ENCODE peak calls at places on chromosomes 4 and X, in six cellular contexts. One of them, this sample, is unnamed. For H3K4me1 and H3K9me3, the result is how much of the 10 kb centered on the place peaks cover.

GRCh38 chr4:30620711-30621110 is 99.5 kb upstream of the PCDH7 start:
- ATAC-seq in right lobe of liver: no peak
- ATAC-seq in lower lobe of right lung: no peak
- ATAC-seq in PC-3: no peak
- ATAC-seq in right cardiac atrium: no peak
- ATAC-seq in thoracic aorta: no peak
- ATAC-seq in this sample: no peak

GRCh38 chr4:15149842-15150592 is 147.7 kb downstream of the CPEB2 start:
- ATAC-seq in right lobe of liver: peak
- ATAC-seq in lower lobe of right lung: peak
- ATAC-seq in PC-3: peak
- ATAC-seq in right cardiac atrium: peak
- ATAC-seq in thoracic aorta: peak
- ATAC-seq in this sample: peak

GRCh38 chr4:64533637-64534036 is 124.4 kb upstream of the TECRL start:
- ATAC-seq in right lobe of liver: no peak
- ATAC-seq in lower lobe of right lung: no peak
- ATAC-seq in PC-3: no peak
- ATAC-seq in right cardiac atrium: no peak
- ATAC-seq in thoracic aorta: no peak
- ATAC-seq in this sample: no peak

GRCh38 chrX:16870861-16871584 is 861 bp upstream of the RBBP7 start:
- ATAC-seq in right lobe of liver: peak
- ATAC-seq in lower lobe of right lung: peak
- ATAC-seq in PC-3: peak
- ATAC-seq in right cardiac atrium: peak
- ATAC-seq in thoracic aorta: no peak
- ATAC-seq in this sample: no peak

GRCh38 chrX:120560842-120561633 is at the start of gene CUL4B:
- ATAC-seq in right lobe of liver: peak
- ATAC-seq in lower lobe of right lung: peak
- ATAC-seq in PC-3: peak
- ATAC-seq in right cardiac atrium: peak
- ATAC-seq in thoracic aorta: peak
- ATAC-seq in this sample: peak

GRCh38 chr4:53552711-53553110 is 38.6 kb downstream of the LNX1 start:
- ATAC-seq in right lobe of liver: no peak
- ATAC-seq in lower lobe of right lung: no peak
- ATAC-seq in PC-3: no peak
- ATAC-seq in right cardiac atrium: no peak
- ATAC-seq in thoracic aorta: no peak
- ATAC-seq in this sample: no peak

GRCh38 chr4:109729155-109729562 is 711 bp downstream of the PLA2G12A start:
- ATAC-seq in right lobe of liver: no peak
- ATAC-seq in lower lobe of right lung: peak
- ATAC-seq in PC-3: peak
- ATAC-seq in right cardiac atrium: peak
- ATAC-seq in thoracic aorta: peak
- ATAC-seq in this sample: peak

GRCh38 chr4:23333556-23333945 is 556.3 kb downstream of the PPARGC1A start:
- ATAC-seq in right lobe of liver: no peak
- ATAC-seq in lower lobe of right lung: peak
- ATAC-seq in PC-3: no peak
- ATAC-seq in right cardiac atrium: peak
- ATAC-seq in thoracic aorta: no peak
- ATAC-seq in this sample: no peak

GRCh38 chr4:26127001-26127400 is 193.8 kb upstream of the RBPJ start:
- ATAC-seq in right lobe of liver: peak
- ATAC-seq in lower lobe of right lung: no peak
- ATAC-seq in PC-3: no peak
- ATAC-seq in right cardiac atrium: no peak
- ATAC-seq in thoracic aorta: no peak
- ATAC-seq in this sample: no peak

GRCh38 chrX:45622042-45622423 is 421.4 kb upstream of the DIPK2B start:
- ATAC-seq in right lobe of liver: no peak
- ATAC-seq in lower lobe of right lung: no peak
- ATAC-seq in PC-3: no peak
- ATAC-seq in right cardiac atrium: no peak
- ATAC-seq in thoracic aorta: no peak
- ATAC-seq in this sample: no peak

GRCh38 chr4:102832105-102832504 is 4.8 kb upstream of the UBE2D3 start:
- ATAC-seq in right lobe of liver: no peak
- ATAC-seq in lower lobe of right lung: no peak
- ATAC-seq in PC-3: no peak
- ATAC-seq in right cardiac atrium: no peak
- ATAC-seq in thoracic aorta: no peak
- ATAC-seq in this sample: no peak

GRCh38 chr4:21765810-21766407 is 182.7 kb downstream of the KCNIP4 start:
- ATAC-seq in right lobe of liver: peak
- ATAC-seq in lower lobe of right lung: peak
- ATAC-seq in PC-3: peak
- ATAC-seq in right cardiac atrium: peak
- ATAC-seq in thoracic aorta: no peak
- ATAC-seq in this sample: no peak

GRCh38 chr4:98662619-98663225 is 4.3 kb upstream of the TSPAN5 start:
- ATAC-seq in right lobe of liver: no peak
- ATAC-seq in lower lobe of right lung: no peak
- ATAC-seq in PC-3: no peak
- ATAC-seq in right cardiac atrium: no peak
- ATAC-seq in thoracic aorta: no peak
- ATAC-seq in this sample: no peak

GRCh38 chr4:38669233-38669632 is 5.2 kb downstream of the KLF3 start:
- ATAC-seq in right lobe of liver: no peak
- ATAC-seq in lower lobe of right lung: no peak
- ATAC-seq in PC-3: no peak
- ATAC-seq in right cardiac atrium: no peak
- ATAC-seq in thoracic aorta: no peak
- ATAC-seq in this sample: no peak
- H3K4me1 ChIP-seq in right lobe of liver: under half
- H3K4me1 ChIP-seq in lower lobe of right lung: half or more
- H3K4me1 ChIP-seq in PC-3: half or more
- H3K4me1 ChIP-seq in right cardiac atrium: under half
- H3K4me1 ChIP-seq in thoracic aorta: half or more
- H3K4me1 ChIP-seq in this sample: half or more

GRCh38 chr4:52160859-52161258 is 109.8 kb downstream of the SPATA18 start:
- ATAC-seq in right lobe of liver: no peak
- ATAC-seq in lower lobe of right lung: no peak
- ATAC-seq in PC-3: no peak
- ATAC-seq in right cardiac atrium: no peak
- ATAC-seq in thoracic aorta: no peak
- ATAC-seq in this sample: no peak
- H3K9me3 ChIP-seq in right lobe of liver: under half
- H3K9me3 ChIP-seq in lower lobe of right lung: under half
- H3K9me3 ChIP-seq in PC-3: under half
- H3K9me3 ChIP-seq in right cardiac atrium: under half
- H3K9me3 ChIP-seq in thoracic aorta: under half
- H3K9me3 ChIP-seq in this sample: under half

DNA sequence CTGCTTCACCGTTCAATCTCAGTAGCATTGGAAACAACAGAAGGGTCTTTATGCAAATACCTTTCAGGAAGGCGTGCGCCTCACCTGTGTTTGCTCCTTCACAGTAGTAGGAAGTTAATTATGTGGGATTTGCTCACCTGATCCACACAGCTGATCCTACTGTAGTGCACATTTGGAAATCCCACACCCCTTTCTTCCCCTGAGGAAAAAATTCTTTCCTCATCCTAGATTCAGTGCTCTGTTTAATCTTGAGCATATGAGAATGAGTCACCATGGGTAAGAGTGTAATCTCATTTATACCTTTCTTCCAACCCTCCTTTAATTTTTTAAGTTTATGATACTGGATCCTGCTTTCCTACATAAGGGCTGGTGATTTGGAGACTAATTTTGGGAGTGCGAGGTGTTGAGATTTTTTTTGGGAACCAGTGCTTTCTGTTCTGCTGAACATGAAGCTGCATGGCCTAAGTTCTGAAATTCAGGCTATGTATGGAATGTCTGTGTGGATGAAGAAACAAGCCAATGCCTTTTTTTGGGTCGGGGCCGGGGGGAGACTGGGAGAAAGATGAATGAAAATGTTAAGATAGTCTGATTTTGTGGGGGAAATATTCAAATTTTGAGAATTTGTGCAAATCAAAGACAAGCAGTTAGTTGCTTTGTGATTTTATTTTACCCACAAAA is 19.0 kb downstream of the GAB1 start:
- ATAC-seq in right lobe of liver: no peak
- ATAC-seq in lower lobe of right lung: peak
- ATAC-seq in PC-3: no peak
- ATAC-seq in right cardiac atrium: no peak
- ATAC-seq in thoracic aorta: peak
- ATAC-seq in this sample: peak
- H3K4me1 ChIP-seq in right lobe of liver: under half
- H3K4me1 ChIP-seq in lower lobe of right lung: half or more
- H3K4me1 ChIP-seq in PC-3: half or more
- H3K4me1 ChIP-seq in right cardiac atrium: under half
- H3K4me1 ChIP-seq in thoracic aorta: half or more
- H3K4me1 ChIP-seq in this sample: under half

GRCh38 chr4:620851-621261 is 4.5 kb upstream of the PDE6B start:
- ATAC-seq in right lobe of liver: no peak
- ATAC-seq in lower lobe of right lung: no peak
- ATAC-seq in PC-3: no peak
- ATAC-seq in right cardiac atrium: no peak
- ATAC-seq in thoracic aorta: no peak
- ATAC-seq in this sample: no peak
- H3K9me3 ChIP-seq in right lobe of liver: under half
- H3K9me3 ChIP-seq in lower lobe of right lung: under half
- H3K9me3 ChIP-seq in PC-3: under half
- H3K9me3 ChIP-seq in right cardiac atrium: under half
- H3K9me3 ChIP-seq in thoracic aorta: under half
- H3K9me3 ChIP-seq in this sample: under half

DNA sequence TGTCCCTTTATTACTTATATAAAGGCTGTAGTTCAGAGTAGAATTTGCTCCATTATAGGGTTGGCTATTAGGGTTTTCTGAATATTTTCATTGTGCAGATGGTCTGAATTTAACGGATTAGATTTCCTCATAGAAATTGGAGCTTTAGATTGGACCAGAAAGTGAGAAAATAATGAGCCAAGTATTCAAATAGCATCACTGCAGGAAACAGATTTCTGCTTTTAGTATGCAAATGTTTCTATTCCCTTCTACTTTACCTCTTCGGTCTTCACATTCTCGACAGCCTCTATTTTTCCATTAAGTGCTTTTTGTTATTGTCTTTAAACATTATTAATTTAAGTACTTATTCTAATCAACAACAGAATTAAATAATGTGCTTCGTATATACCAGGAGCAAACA is 55.4 kb downstream of the TRIM2 start:
- ATAC-seq in right lobe of liver: no peak
- ATAC-seq in lower lobe of right lung: no peak
- ATAC-seq in PC-3: no peak
- ATAC-seq in right cardiac atrium: no peak
- ATAC-seq in thoracic aorta: no peak
- ATAC-seq in this sample: no peak
- H3K4me1 ChIP-seq in right lobe of liver: under half
- H3K4me1 ChIP-seq in lower lobe of right lung: under half
- H3K4me1 ChIP-seq in PC-3: under half
- H3K4me1 ChIP-seq in right cardiac atrium: under half
- H3K4me1 ChIP-seq in thoracic aorta: under half
- H3K4me1 ChIP-seq in this sample: under half

GRCh38 chrX:145484740-145485139 is 237.4 kb downstream of the SPANXN1 start:
- ATAC-seq in right lobe of liver: no peak
- ATAC-seq in lower lobe of right lung: no peak
- ATAC-seq in PC-3: no peak
- ATAC-seq in right cardiac atrium: no peak
- ATAC-seq in thoracic aorta: no peak
- ATAC-seq in this sample: no peak
- H3K9me3 ChIP-seq in right lobe of liver: under half
- H3K9me3 ChIP-seq in lower lobe of right lung: under half
- H3K9me3 ChIP-seq in PC-3: under half
- H3K9me3 ChIP-seq in right cardiac atrium: under half
- H3K9me3 ChIP-seq in thoracic aorta: under half
- H3K9me3 ChIP-seq in this sample: under half

GRCh38 chr4:147737623-147738022 is 5.7 kb downstream of the ARHGAP10 start:
- ATAC-seq in right lobe of liver: no peak
- ATAC-seq in lower lobe of right lung: no peak
- ATAC-seq in PC-3: no peak
- ATAC-seq in right cardiac atrium: no peak
- ATAC-seq in thoracic aorta: no peak
- ATAC-seq in this sample: no peak

GRCh38 chr4:147734496-147734895 is 2.6 kb downstream of the ARHGAP10 start:
- ATAC-seq in right lobe of liver: no peak
- ATAC-seq in lower lobe of right lung: no peak
- ATAC-seq in PC-3: no peak
- ATAC-seq in right cardiac atrium: no peak
- ATAC-seq in thoracic aorta: no peak
- ATAC-seq in this sample: no peak

GRCh38 chr4:147733614-147734344 is 1.9 kb downstream of the ARHGAP10 start:
- ATAC-seq in right lobe of liver: peak
- ATAC-seq in lower lobe of right lung: no peak
- ATAC-seq in PC-3: no peak
- ATAC-seq in right cardiac atrium: peak
- ATAC-seq in thoracic aorta: peak
- ATAC-seq in this sample: no peak

GRCh38 chr4:147735413-147736301 is 3.8 kb downstream of the ARHGAP10 start:
- ATAC-seq in right lobe of liver: no peak
- ATAC-seq in lower lobe of right lung: no peak
- ATAC-seq in PC-3: no peak
- ATAC-seq in right cardiac atrium: no peak
- ATAC-seq in thoracic aorta: no peak
- ATAC-seq in this sample: no peak

GRCh38 chr4:147736458-147736857 is 4.6 kb downstream of the ARHGAP10 start:
- ATAC-seq in right lobe of liver: no peak
- ATAC-seq in lower lobe of right lung: no peak
- ATAC-seq in PC-3: no peak
- ATAC-seq in right cardiac atrium: no peak
- ATAC-seq in thoracic aorta: no peak
- ATAC-seq in this sample: no peak
- H3K4me1 ChIP-seq in right lobe of liver: under half
- H3K4me1 ChIP-seq in lower lobe of right lung: under half
- H3K4me1 ChIP-seq in PC-3: under half
- H3K4me1 ChIP-seq in right cardiac atrium: under half
- H3K4me1 ChIP-seq in thoracic aorta: under half
- H3K4me1 ChIP-seq in this sample: under half

DNA sequence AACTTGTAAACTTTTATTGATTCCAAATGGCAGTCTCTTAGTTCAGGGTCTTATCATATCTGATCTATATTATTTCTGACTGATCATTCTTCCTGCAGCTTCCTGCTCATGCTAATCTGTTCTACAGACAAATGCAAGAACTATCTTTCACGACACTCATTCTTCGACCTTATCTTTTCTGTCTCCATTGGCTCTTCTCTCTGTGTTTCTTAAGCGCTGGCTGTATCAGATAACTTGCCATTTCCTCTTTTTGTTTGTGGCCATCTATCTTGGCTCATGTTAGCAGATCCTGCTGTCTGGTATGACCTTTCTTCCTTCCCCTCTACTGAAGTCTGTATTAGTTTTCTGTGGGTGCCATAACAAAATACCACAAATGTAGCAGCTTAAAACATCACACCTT is 230.5 kb upstream of the PUDP start:
- ATAC-seq in right lobe of liver: no peak
- ATAC-seq in lower lobe of right lung: no peak
- ATAC-seq in PC-3: no peak
- ATAC-seq in right cardiac atrium: no peak
- ATAC-seq in thoracic aorta: no peak
- ATAC-seq in this sample: no peak
- H3K9me3 ChIP-seq in right lobe of liver: under half
- H3K9me3 ChIP-seq in lower lobe of right lung: under half
- H3K9me3 ChIP-seq in PC-3: under half
- H3K9me3 ChIP-seq in right cardiac atrium: under half
- H3K9me3 ChIP-seq in thoracic aorta: under half
- H3K9me3 ChIP-seq in this sample: under half

This sample was measured in gastroesophageal sphincter.